ENCODE peak calls at places on chromosomes 6 and 20, in eight cellular contexts. One of them, this sample, is unnamed.

GRCh38 chr6:36139991-36140710 is 9.8 kb downstream of the MAPK13 start:
- DNase-seq in IMR-90: no peak
- DNase-seq in CD4-positive, CD25-positive, alpha-beta regulatory T cell: no peak
- DNase-seq in NCI-H1092 treated with DMSO at 0.1 percent for 48 hours: no peak
- DNase-seq in cortex of kidney: no peak
- DNase-seq in GM23248: no peak
- DNase-seq in heart left ventricle: no peak
- DNase-seq in AML-193: no peak
- DNase-seq in this sample: peak

GRCh38 chr6:77010931-77011542 is 452.3 kb downstream of the HTR1B start:
- DNase-seq in NCI-H1092 treated with DMSO at 0.1 percent for 48 hours: no peak
- DNase-seq in AML-193: no peak
- DNase-seq in CD4-positive, CD25-positive, alpha-beta regulatory T cell: no peak
- DNase-seq in IMR-90: no peak
- DNase-seq in heart left ventricle: no peak
- DNase-seq in GM23248: no peak
- DNase-seq in cortex of kidney: no peak
- DNase-seq in this sample: no peak

GRCh38 chr6:166617359-166617758 is 9.7 kb downstream of the RPS6KA2 start:
- DNase-seq in NCI-H1092 treated with DMSO at 0.1 percent for 48 hours: no peak
- DNase-seq in heart left ventricle: no peak
- DNase-seq in cortex of kidney: no peak
- DNase-seq in CD4-positive, CD25-positive, alpha-beta regulatory T cell: no peak
- DNase-seq in AML-193: no peak
- DNase-seq in IMR-90: no peak
- DNase-seq in GM23248: no peak
- DNase-seq in this sample: no peak

GRCh38 chr6:14036911-14037310 is 80.7 kb upstream of the CD83 start:
- DNase-seq in AML-193: no peak
- DNase-seq in cortex of kidney: no peak
- DNase-seq in IMR-90: no peak
- DNase-seq in CD4-positive, CD25-positive, alpha-beta regulatory T cell: no peak
- DNase-seq in GM23248: no peak
- DNase-seq in NCI-H1092 treated with DMSO at 0.1 percent for 48 hours: no peak
- DNase-seq in heart left ventricle: no peak
- DNase-seq in this sample: peak

GRCh38 chr6:136647363-136647763 is 97.1 kb upstream of the MAP7 start:
- DNase-seq in CD4-positive, CD25-positive, alpha-beta regulatory T cell: peak
- DNase-seq in cortex of kidney: no peak
- DNase-seq in NCI-H1092 treated with DMSO at 0.1 percent for 48 hours: no peak
- DNase-seq in AML-193: no peak
- DNase-seq in GM23248: peak
- DNase-seq in heart left ventricle: peak
- DNase-seq in IMR-90: peak
- DNase-seq in this sample: peak

GRCh38 chr6:160071805-160072687 is 49.6 kb upstream of the SLC22A1 start:
- DNase-seq in AML-193: peak
- DNase-seq in IMR-90: no peak
- DNase-seq in CD4-positive, CD25-positive, alpha-beta regulatory T cell: no peak
- DNase-seq in NCI-H1092 treated with DMSO at 0.1 percent for 48 hours: no peak
- DNase-seq in cortex of kidney: no peak
- DNase-seq in heart left ventricle: no peak
- DNase-seq in GM23248: peak
- DNase-seq in this sample: no peak

GRCh38 chr6:85041376-85041775 is 277.0 kb upstream of the TBX18 start:
- DNase-seq in heart left ventricle: no peak
- DNase-seq in IMR-90: no peak
- DNase-seq in cortex of kidney: no peak
- DNase-seq in NCI-H1092 treated with DMSO at 0.1 percent for 48 hours: no peak
- DNase-seq in GM23248: peak
- DNase-seq in CD4-positive, CD25-positive, alpha-beta regulatory T cell: no peak
- DNase-seq in AML-193: no peak
- DNase-seq in this sample: peak

GRCh38 chr20:45100563-45101245 is at the start of gene KCNS1:
- DNase-seq in heart left ventricle: no peak
- DNase-seq in GM23248: no peak
- DNase-seq in cortex of kidney: no peak
- DNase-seq in AML-193: no peak
- DNase-seq in NCI-H1092 treated with DMSO at 0.1 percent for 48 hours: no peak
- DNase-seq in IMR-90: no peak
- DNase-seq in CD4-positive, CD25-positive, alpha-beta regulatory T cell: no peak
- DNase-seq in this sample: peak

GRCh38 chr6:109318328-109318876 is 63.9 kb downstream of the CD164 start:
- DNase-seq in IMR-90: no peak
- DNase-seq in NCI-H1092 treated with DMSO at 0.1 percent for 48 hours: peak
- DNase-seq in cortex of kidney: no peak
- DNase-seq in CD4-positive, CD25-positive, alpha-beta regulatory T cell: no peak
- DNase-seq in AML-193: no peak
- DNase-seq in heart left ventricle: no peak
- DNase-seq in GM23248: no peak
- DNase-seq in this sample: no peak

GRCh38 chr20:62122659-62123449 is 579 bp downstream of the LSM14B start:
- DNase-seq in cortex of kidney: no peak
- DNase-seq in GM23248: peak
- DNase-seq in CD4-positive, CD25-positive, alpha-beta regulatory T cell: peak
- DNase-seq in IMR-90: no peak
- DNase-seq in heart left ventricle: no peak
- DNase-seq in NCI-H1092 treated with DMSO at 0.1 percent for 48 hours: peak
- DNase-seq in AML-193: no peak
- DNase-seq in this sample: no peak